ENCODE peak calls at places on chromosome 12, in eight cellular contexts. O, I, U, Z, S, H, V and W are unnamed samples.

GRCh38 chr12:4355843-4356327 is 23.6 kb downstream of the FGF23 start:
- DNase-seq in O (peak), I (peak), U (no peak), Z (peak), S (peak), H (peak), V (no peak), W (peak)

GRCh38 chr12:8658361-8658760 is 4.3 kb downstream of the MFAP5 start:
- DNase-seq in O (no peak), I (no peak), U (no peak), Z (peak), S (no peak), H (no peak), V (no peak), W (peak)

GRCh38 chr12:113226696-113227095 is 5.4 kb downstream of the TPCN1 start:
- DNase-seq in O (no peak), I (no peak), U (peak), Z (no peak), S (no peak), H (no peak), V (no peak), W (no peak)

GRCh38 chr12:52285172-52285745 is 6.1 kb downstream of the KRT81 start:
- DNase-seq in O (peak), I (no peak), U (no peak), Z (no peak), S (no peak), H (no peak), V (no peak), W (peak)

GRCh38 chr12:6613015-6613775 is 6.0 kb upstream of the CHD4 start:
- DNase-seq in O (peak), I (peak), U (peak), Z (peak), S (peak), H (peak), V (no peak), W (peak)

GRCh38 chr12:92779902-92780301 is 77.1 kb downstream of the PLEKHG7 start:
- DNase-seq in O (peak), I (no peak), U (no peak), Z (peak), S (no peak), H (no peak), V (no peak), W (no peak)

GRCh38 chr12:77954156-77954555 is 123.5 kb downstream of the NAV3 start:
- DNase-seq in O (peak), I (no peak), U (no peak), Z (no peak), S (no peak), H (no peak), V (no peak), W (peak)

GRCh38 chr12:46891306-46891705 is 65.5 kb upstream of the SLC38A4 start:
- DNase-seq in O (peak), I (no peak), U (no peak), Z (no peak), S (no peak), H (no peak), V (no peak), W (peak)

GRCh38 chr12:90936230-90937005 is 18.6 kb downstream of the CCER1 start:
- DNase-seq in O (no peak), I (no peak), U (peak), Z (no peak), S (no peak), H (no peak), V (no peak), W (no peak)

GRCh38 chr12:128612150-128612850 is 211.5 kb downstream of the SLC15A4 start:
- DNase-seq in O (no peak), I (no peak), U (no peak), Z (no peak), S (no peak), H (no peak), V (no peak), W (peak)

GRCh38 chr12:27869567-27869966 is 89.5 kb upstream of the MANSC4 start:
- DNase-seq in O (no peak), I (no peak), U (no peak), Z (peak), S (no peak), H (no peak), V (no peak), W (no peak)

GRCh38 chr12:31682136-31682962 is 22.9 kb downstream of the ETFBKMT start:
- DNase-seq in O (peak), I (peak), U (no peak), Z (peak), S (peak), H (peak), V (no peak), W (peak)

GRCh38 chr12:45575823-45576448 is 153.6 kb upstream of the ARID2 start:
- DNase-seq in O (no peak), I (peak), U (no peak), Z (no peak), S (no peak), H (no peak), V (no peak), W (no peak)

GRCh38 chr12:120468271-120468845 is 1.2 kb downstream of the SRSF9 start:
- DNase-seq in O (peak), I (peak), U (no peak), Z (peak), S (no peak), H (no peak), V (no peak), W (peak)

GRCh38 chr12:11947218-11947617 is 123.5 kb upstream of the BCL2L14 start:
- DNase-seq in O (no peak), I (no peak), U (no peak), Z (no peak), S (no peak), H (no peak), V (no peak), W (no peak)

GRCh38 chr12:3725267-3726115 is 27.4 kb downstream of the CRACR2A start:
- DNase-seq in O (peak), I (no peak), U (no peak), Z (peak), S (no peak), H (no peak), V (no peak), W (no peak)

GRCh38 chr12:51635371-51635770 is 44.3 kb downstream of the SCN8A start:
- DNase-seq in O (no peak), I (no peak), U (no peak), Z (no peak), S (no peak), H (no peak), V (no peak), W (peak)

GRCh38 chr12:117561990-117562389 is 200.6 kb upstream of the NOS1 start:
- DNase-seq in O (no peak), I (no peak), U (no peak), Z (no peak), S (no peak), H (no peak), V (no peak), W (no peak)

GRCh38 chr12:57063991-57064725 is 14.2 kb upstream of the MYO1A start:
- DNase-seq in O (peak), I (peak), U (no peak), Z (no peak), S (no peak), H (no peak), V (no peak), W (no peak)

GRCh38 chr12:15620726-15621125 is 168.5 kb downstream of the EPS8 start:
- DNase-seq in O (no peak), I (no peak), U (no peak), Z (no peak), S (no peak), H (no peak), V (no peak), W (no peak)

GRCh38 chr12:121060149-121061001 is 21.3 kb upstream of the OASL start:
- DNase-seq in O (peak), I (peak), U (no peak), Z (peak), S (peak), H (no peak), V (no peak), W (peak)

GRCh38 chr12:117034691-117035090 is 64.5 kb downstream of the TESC start:
- DNase-seq in O (no peak), I (no peak), U (peak), Z (no peak), S (no peak), H (no peak), V (no peak), W (no peak)

GRCh38 chr12:50865266-50865665 is 22.5 kb downstream of the TMPRSS12 start:
- DNase-seq in O (no peak), I (no peak), U (no peak), Z (no peak), S (no peak), H (no peak), V (no peak), W (no peak)

GRCh38 chr12:48978291-48978740 is at the start of gene WNT1:
- DNase-seq in O (no peak), I (no peak), U (no peak), Z (no peak), S (no peak), H (no peak), V (no peak), W (no peak)

GRCh38 chr12:48980389-48980952 is 2.3 kb downstream of the WNT1 start:
- DNase-seq in O (no peak), I (no peak), U (no peak), Z (no peak), S (no peak), H (no peak), V (no peak), W (no peak)

GRCh38 chr12:48978741-48979601 is 849 bp downstream of the WNT1 start:
- DNase-seq in O (no peak), I (no peak), U (no peak), Z (no peak), S (no peak), H (no peak), V (no peak), W (no peak)

GRCh38 chr12:48979602-48980388 is 1.7 kb downstream of the WNT1 start:
- DNase-seq in O (no peak), I (peak), U (no peak), Z (no peak), S (no peak), H (no peak), V (no peak), W (no peak)

GRCh38 chr12:48977290-48978281 is 536 bp upstream of the WNT1 start:
- DNase-seq in O (no peak), I (peak), U (peak), Z (no peak), S (no peak), H (no peak), V (no peak), W (no peak)
- H3K4me3 ChIP-seq in O (no peak), I (peak), U (no peak), Z (no peak), S (no peak), H (no peak), V (no peak), W (no peak)

GRCh38 chr12:21529456-21529855 is 3.4 kb downstream of the SPX start:
- DNase-seq in O (no peak), I (no peak), U (no peak), Z (no peak), S (no peak), H (no peak), V (no peak), W (no peak)
- TF ChIP-seq CTCF in O (no peak), I (no peak), U (no peak), Z (no peak), S (no peak), H (no peak), V (no peak), W (no peak)

GRCh38 chr12:99549651-99550050 is 97.9 kb upstream of the GARIN6 start:
- DNase-seq in O (no peak), I (no peak), U (no peak), Z (no peak), S (no peak), H (no peak), V (no peak), W (no peak)

GRCh38 chr12:99553461-99553860 is 94.1 kb upstream of the GARIN6 start:
- DNase-seq in O (no peak), I (no peak), U (no peak), Z (no peak), S (no peak), H (no peak), V (no peak), W (no peak)

DNA sequence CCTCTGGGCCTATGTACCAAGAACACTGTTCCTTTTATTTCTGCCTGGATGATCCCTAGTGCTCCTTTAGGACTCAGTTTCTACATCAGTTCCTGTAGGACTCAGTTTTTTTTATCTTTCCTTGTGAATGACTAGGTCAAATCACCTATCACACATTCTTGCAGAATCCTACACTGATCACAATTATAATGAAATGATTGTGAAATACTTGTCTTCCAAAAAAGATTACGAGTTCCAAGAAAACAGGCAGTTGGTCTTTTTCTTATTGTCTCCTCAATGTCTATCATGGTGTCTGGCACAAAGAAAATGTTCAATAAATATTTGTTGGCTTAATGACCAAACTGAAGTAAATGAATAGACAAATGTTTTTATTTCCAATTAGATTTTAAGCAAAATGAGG is 95.5 kb upstream of the GARIN6 start:
- DNase-seq in O (no peak), I (no peak), U (no peak), Z (no peak), S (no peak), H (no peak), V (no peak), W (no peak)
- H3K4me3 ChIP-seq in O (no peak), I (no peak), U (no peak), Z (no peak), S (no peak), H (no peak), V (no peak), W (no peak)

GRCh38 chr12:25458047-25458552 is 95.0 kb downstream of the LMNTD1 start:
- DNase-seq in O (peak), I (no peak), U (no peak), Z (peak), S (peak), H (peak), V (peak), W (peak)
- TF ChIP-seq CTCF in O (no peak), I (no peak), U (no peak), Z (no peak), S (no peak), H (no peak), V (no peak), W (no peak)

DNA sequence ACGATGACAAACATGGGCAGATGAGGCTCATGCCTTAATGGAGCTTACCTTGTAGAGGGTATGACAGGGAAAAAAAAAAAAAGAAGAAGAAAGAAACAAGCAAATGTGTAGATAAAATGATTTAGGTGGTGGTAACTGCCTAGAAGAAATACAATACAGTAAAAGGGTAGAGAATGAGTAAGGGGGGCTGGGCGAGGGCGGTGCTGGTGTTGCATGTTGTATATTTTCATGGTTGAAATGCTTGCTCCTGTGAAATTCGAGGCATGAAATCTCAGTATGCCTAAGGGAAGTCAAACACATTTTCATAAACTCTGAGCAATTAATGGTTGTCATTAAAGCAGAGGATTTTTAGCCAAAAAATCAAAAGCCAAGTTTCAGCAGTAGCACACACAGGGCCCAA is 71.5 kb downstream of the NTF3 start:
- DNase-seq in O (no peak), I (no peak), U (no peak), Z (no peak), S (no peak), H (no peak), V (no peak), W (no peak)
- H3K4me3 ChIP-seq in O (no peak), I (no peak), U (no peak), Z (no peak), S (no peak), H (no peak), V (no peak), W (no peak)